ENCODE peak calls at places on chromosome 18, in seven cellular contexts. N, M, O, R, L, K and P are unnamed samples.

GRCh38 chr18:25826823-25827617 is 263.4 kb downstream of the SS18 start:
- DNase-seq in N (no peak), M (no peak), O (peak), R (peak), L (no peak), K (no peak), P (no peak)

GRCh38 chr18:48514786-48515185 is 24.0 kb upstream of the CTIF start:
- DNase-seq in N (no peak), M (no peak), O (no peak), R (no peak), L (no peak), K (no peak), P (no peak)

GRCh38 chr18:21163647-21164625 is 52.3 kb upstream of the ROCK1 start:
- DNase-seq in N (no peak), M (no peak), O (peak), R (no peak), L (peak), K (peak), P (peak)

GRCh38 chr18:22723741-22724140 is 209.4 kb upstream of the RBBP8 start:
- DNase-seq in N (no peak), M (peak), O (no peak), R (no peak), L (no peak), K (no peak), P (no peak)

GRCh38 chr18:72700961-72701710 is 157.0 kb upstream of the CBLN2 start:
- DNase-seq in N (peak), M (peak), O (peak), R (peak), L (peak), K (no peak), P (no peak)

GRCh38 chr18:54984908-54985307 is 25.6 kb upstream of the CCDC68 start:
- DNase-seq in N (no peak), M (no peak), O (no peak), R (no peak), L (no peak), K (no peak), P (no peak)

GRCh38 chr18:64042728-64043358 is 73.0 kb downstream of the SERPINB8 start:
- DNase-seq in N (no peak), M (no peak), O (no peak), R (no peak), L (no peak), K (no peak), P (no peak)

GRCh38 chr18:29644276-29644675 is 1398.3 kb downstream of the DSC3 start:
- DNase-seq in N (no peak), M (no peak), O (peak), R (no peak), L (no peak), K (no peak), P (no peak)

GRCh38 chr18:58862851-58863538 is 1.7 kb upstream of the ZNF532 start:
- DNase-seq in N (peak), M (peak), O (peak), R (no peak), L (no peak), K (peak), P (no peak)

GRCh38 chr18:2482711-2483475 is 88.4 kb downstream of the METTL4 start:
- DNase-seq in N (no peak), M (no peak), O (peak), R (no peak), L (no peak), K (no peak), P (no peak)

GRCh38 chr18:74482697-74483096 is 13.5 kb upstream of the CNDP2 start:
- DNase-seq in N (no peak), M (no peak), O (no peak), R (no peak), L (no peak), K (no peak), P (no peak)

GRCh38 chr18:48826271-48826670 is 124.5 kb downstream of the SMAD7 start:
- DNase-seq in N (no peak), M (no peak), O (no peak), R (no peak), L (no peak), K (no peak), P (no peak)

GRCh38 chr18:58649966-58650816 is 21.1 kb upstream of the MALT1 start:
- DNase-seq in N (no peak), M (no peak), O (peak), R (no peak), L (no peak), K (no peak), P (no peak)

GRCh38 chr18:36829362-36830140 is 624 bp downstream of the KIAA1328 start:
- DNase-seq in N (peak), M (peak), O (peak), R (peak), L (no peak), K (peak), P (no peak)

GRCh38 chr18:79613186-79613931 is 66.2 kb upstream of the CTDP1 start:
- DNase-seq in N (no peak), M (no peak), O (no peak), R (no peak), L (no peak), K (no peak), P (no peak)

GRCh38 chr18:50284226-50284885 is 3.0 kb upstream of the MBD1 start:
- DNase-seq in N (peak), M (no peak), O (peak), R (no peak), L (no peak), K (no peak), P (no peak)